ENCODE peak calls at places on chromosomes 3 and 15, in four cellular contexts. K is A549, P is K562, E is HepG2. D is an unnamed sample.

GRCh38 chr15:67515090-67515489 is 5.8 kb upstream of the C15orf61 start:
- DNase-seq in K (no peak), P (no peak), E (no peak), D (no peak)

GRCh38 chr3:184373422-184373821 is 4.6 kb downstream of the THPO start:
- DNase-seq in K (no peak), P (no peak), E (no peak), D (no peak)

GRCh38 chr15:74635228-74635627 is 19.6 kb downstream of the CLK3 start:
- DNase-seq in K (peak), P (peak), E (peak), D (peak)

GRCh38 chr3:187406927-187407326 is 38.7 kb downstream of the RTP4 start:
- DNase-seq in K (no peak), P (no peak), E (no peak), D (no peak)

GRCh38 chr3:180188512-180189309 is 152.0 kb upstream of the PEX5L start:
- DNase-seq in K (no peak), P (no peak), E (no peak), D (no peak)

GRCh38 chr3:113746955-113747718 is at the start of gene ATP6V1A:
- DNase-seq in K (peak), P (peak), E (peak), D (peak)

GRCh38 chr3:115401891-115402501 is 221.3 kb upstream of the GAP43 start:
- DNase-seq in K (peak), P (no peak), E (no peak), D (no peak)

GRCh38 chr3:120682095-120682681 is at the start of gene HGD:
- DNase-seq in K (peak), P (no peak), E (peak), D (no peak)

GRCh38 chr15:85639752-85640381 is 154.9 kb downstream of the KLHL25 start:
- DNase-seq in K (no peak), P (no peak), E (no peak), D (no peak)

GRCh38 chr3:51375136-51375535 is 10.0 kb upstream of the MANF start:
- DNase-seq in K (no peak), P (no peak), E (no peak), D (no peak)

GRCh38 chr15:99578809-99579208 is 13.0 kb downstream of the MEF2A start:
- DNase-seq in K (no peak), P (no peak), E (no peak), D (no peak)

GRCh38 chr3:38190481-38190881 is 25.1 kb downstream of the OXSR1 start:
- DNase-seq in K (no peak), P (no peak), E (no peak), D (no peak)

GRCh38 chr3:58629629-58630028 is 36.9 kb downstream of the FAM3D start:
- DNase-seq in K (no peak), P (no peak), E (no peak), D (no peak)

GRCh38 chr3:58626841-58627579 is 39.6 kb downstream of the FAM3D start:
- DNase-seq in K (no peak), P (no peak), E (no peak), D (no peak)

GRCh38 chr3:58628823-58629562 is 37.6 kb downstream of the FAM3D start:
- DNase-seq in K (no peak), P (no peak), E (peak), D (no peak)

GRCh38 chr3:58627580-58627894 is 39.0 kb downstream of the FAM3D start:
- DNase-seq in K (no peak), P (no peak), E (no peak), D (no peak)

GRCh38 chr3:58627941-58628340 is 38.6 kb downstream of the FAM3D start:
- DNase-seq in K (no peak), P (no peak), E (no peak), D (no peak)
- TF ChIP-seq HMGXB4 in K (no peak), P (no peak), E (no peak), D (no peak)

GRCh38 chr15:63050737-63051700 is 8.5 kb downstream of the TPM1 start:
- DNase-seq in K (peak), P (no peak), E (peak), D (no peak)
- TF ChIP-seq HMGXB4 in K (peak), P (no peak), E (no peak), D (no peak)

GRCh38 chr15:25372298-25372697 is 66.5 kb downstream of the UBE3A start:
- DNase-seq in K (no peak), P (no peak), E (no peak), D (no peak)

GRCh38 chr15:25368855-25369254 is 70.0 kb downstream of the UBE3A start:
- DNase-seq in K (no peak), P (no peak), E (no peak), D (no peak)

GRCh38 chr15:25378501-25378901 is 60.3 kb downstream of the UBE3A start:
- DNase-seq in K (no peak), P (no peak), E (no peak), D (no peak)

GRCh38 chr15:25375557-25375956 is 63.3 kb downstream of the UBE3A start:
- DNase-seq in K (no peak), P (no peak), E (peak), D (no peak)

DNA sequence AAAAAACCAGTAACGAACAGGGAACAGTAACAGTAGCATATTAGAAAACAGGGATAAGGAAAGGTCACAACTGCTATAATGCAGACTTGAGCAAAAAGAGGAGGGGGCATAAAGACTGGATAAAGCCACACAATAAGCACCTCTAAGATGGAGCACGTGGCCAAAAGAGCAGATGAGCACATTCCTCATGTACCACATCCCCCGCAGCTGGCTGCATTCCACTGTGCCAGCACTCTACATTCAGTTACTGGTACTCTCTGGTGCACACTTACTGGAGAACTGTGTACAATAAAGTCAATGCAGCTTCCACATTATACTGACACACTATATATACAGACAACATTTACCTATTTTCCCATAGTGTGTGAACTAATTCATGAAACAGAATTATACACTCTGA is 64.7 kb downstream of the UBE3A start:
- DNase-seq in K (no peak), P (no peak), E (no peak), D (no peak)
- TF ChIP-seq HMGXB4 in K (no peak), P (no peak), E (no peak), D (no peak)

GRCh38 chr3:107377151-107377550 is at the start of gene CCDC54:
- DNase-seq in K (peak), P (no peak), E (no peak), D (no peak)
- TF ChIP-seq HMGXB4 in K (no peak), P (no peak), E (no peak), D (no peak)

GRCh38 chr3:129485681-129486056 is 42.8 kb upstream of the RHO start:
- DNase-seq in K (no peak), P (no peak), E (no peak), D (no peak)
- TF ChIP-seq HMGXB4 in K (no peak), P (no peak), E (no peak), D (no peak)

GRCh38 chr15:69093127-69093526 is 67.3 kb upstream of the GLCE start:
- DNase-seq in K (peak), P (peak), E (no peak), D (peak)

GRCh38 chr15:69095280-69095679 is 65.2 kb upstream of the GLCE start:
- DNase-seq in K (no peak), P (no peak), E (no peak), D (no peak)

GRCh38 chr15:69096197-69096596 is 64.2 kb upstream of the GLCE start:
- DNase-seq in K (no peak), P (no peak), E (no peak), D (no peak)

GRCh38 chr15:69093614-69094013 is 66.8 kb upstream of the GLCE start:
- DNase-seq in K (no peak), P (no peak), E (no peak), D (no peak)

DNA sequence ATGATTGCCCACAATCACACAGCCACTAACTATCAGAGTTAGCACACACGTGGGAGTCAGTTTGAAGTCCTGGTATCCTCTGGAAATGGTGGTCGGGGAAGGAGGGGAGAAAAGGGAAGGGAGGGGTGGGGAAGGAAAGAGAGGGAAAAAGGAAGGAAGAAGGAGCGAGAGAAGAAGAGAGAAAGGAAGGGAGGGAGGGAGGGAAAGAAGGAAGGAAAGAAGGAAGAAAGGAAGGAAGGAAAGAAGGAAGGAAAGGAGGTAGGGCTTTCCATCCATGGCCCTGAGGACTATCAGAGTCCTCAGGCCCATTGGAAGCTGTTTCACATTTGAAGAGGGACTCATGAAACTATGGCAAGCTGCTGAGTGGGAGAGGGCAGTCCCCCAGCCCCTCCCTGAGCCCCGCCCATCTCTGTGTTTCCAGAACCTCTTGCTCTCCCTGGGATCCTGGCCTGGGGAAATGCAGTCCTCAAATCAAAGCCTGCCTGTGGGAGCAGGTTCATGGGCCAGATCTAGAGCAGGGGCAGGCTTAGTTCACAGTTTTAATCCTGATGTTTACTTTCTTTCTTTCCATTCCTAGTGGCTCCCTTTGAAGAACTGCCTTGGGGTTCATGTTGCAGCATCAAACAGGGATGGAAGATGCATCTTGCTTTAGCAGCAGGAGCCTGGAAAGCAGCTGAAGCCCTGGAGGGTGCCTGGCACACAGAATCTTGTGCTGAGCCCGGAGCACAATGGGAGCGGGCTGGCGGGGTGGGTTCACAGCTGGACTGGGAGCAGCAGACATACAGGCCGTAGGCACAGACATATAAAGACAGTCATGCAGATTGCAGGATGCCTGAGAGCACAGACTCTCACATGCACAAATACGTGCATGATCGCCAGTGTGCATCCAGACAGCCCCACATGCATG is 66.1 kb upstream of the GLCE start:
- DNase-seq in K (no peak), P (no peak), E (no peak), D (no peak)
- TF ChIP-seq HMGXB4 in K (no peak), P (no peak), E (no peak), D (no peak)

DNA sequence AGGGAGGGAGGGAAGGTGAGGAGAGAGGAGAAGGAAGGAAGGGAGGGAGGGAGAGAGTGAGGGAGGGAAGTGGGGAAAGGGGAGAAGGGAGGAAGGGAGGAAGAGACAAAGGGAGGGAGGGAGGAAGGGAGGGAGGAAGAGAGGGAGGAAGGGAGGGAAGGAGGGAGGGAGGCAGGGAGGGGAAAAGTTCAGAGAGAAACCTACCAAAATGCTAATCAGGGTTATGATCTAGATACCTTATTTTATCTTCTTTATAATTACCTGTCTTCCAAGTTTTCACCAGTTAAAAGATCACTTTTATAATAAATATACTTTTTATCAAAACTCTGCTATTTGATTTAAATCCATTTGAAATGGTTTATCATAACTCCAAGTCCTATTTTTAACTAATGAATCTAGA is 44.4 kb downstream of the FAM174B start:
- DNase-seq in K (no peak), P (no peak), E (no peak), D (no peak)
- TF ChIP-seq HMGXB4 in K (no peak), P (no peak), E (no peak), D (no peak)

GRCh38 chr3:124887177-124887995 is at the start of gene ITGB5:
- DNase-seq in K (peak), P (peak), E (peak), D (peak)

GRCh38 chr3:124888482-124889441 is 1.6 kb upstream of the ITGB5 start:
- DNase-seq in K (no peak), P (no peak), E (no peak), D (no peak)

GRCh38 chr3:124885466-124886167 is 1.5 kb downstream of the ITGB5 start:
- DNase-seq in K (peak), P (no peak), E (no peak), D (no peak)

GRCh38 chr3:124887996-124888298 is 782 bp upstream of the ITGB5 start:
- DNase-seq in K (no peak), P (no peak), E (no peak), D (no peak)

GRCh38 chr3:124886168-124887051 is 755 bp downstream of the ITGB5 start:
- DNase-seq in K (peak), P (peak), E (peak), D (peak)
- TF ChIP-seq HMGXB4 in K (no peak), P (no peak), E (peak), D (peak)

GRCh38 chr3:149245738-149246451 is 24.3 kb upstream of the CP start:
- DNase-seq in K (peak), P (no peak), E (peak), D (no peak)
- TF ChIP-seq HMGXB4 in K (no peak), P (no peak), E (no peak), D (no peak)

DNA sequence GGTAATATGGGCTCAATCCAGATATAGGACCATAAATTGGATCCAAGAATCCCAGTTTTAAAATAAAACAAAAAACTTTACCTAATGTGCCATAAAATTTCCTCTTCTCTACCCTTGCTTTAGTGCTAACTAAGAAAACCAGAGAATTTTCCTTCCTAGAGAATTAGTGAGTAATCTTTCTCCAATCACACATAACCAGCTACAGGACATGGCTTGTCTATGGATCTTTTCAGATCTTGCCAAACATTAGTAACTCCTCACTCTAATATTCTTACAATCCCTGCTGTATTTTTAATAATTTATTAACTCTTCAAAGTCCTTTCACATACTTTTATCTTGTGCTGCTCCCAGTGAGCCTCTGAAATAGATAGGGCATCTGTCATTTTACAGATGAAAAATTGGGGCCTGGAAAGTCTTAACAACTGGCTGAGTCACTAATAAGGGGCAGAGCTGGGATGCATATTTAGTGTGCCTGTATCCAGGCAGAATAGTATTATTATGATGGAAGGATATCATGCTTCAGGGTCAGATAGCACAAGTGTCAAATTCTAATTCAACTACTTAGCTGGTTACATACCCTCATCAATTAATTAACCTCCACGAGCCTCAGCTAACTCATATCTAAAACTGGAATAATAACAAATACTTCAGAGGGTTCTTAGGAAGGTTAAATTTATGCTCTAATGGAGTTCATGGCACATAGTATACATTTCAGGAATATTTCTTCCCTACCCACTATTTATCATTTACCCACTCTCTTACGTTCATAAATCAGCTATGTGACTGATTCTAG is 5.6 kb downstream of the ZBED2 start:
- DNase-seq in K (peak), P (no peak), E (no peak), D (no peak)
- TF ChIP-seq HMGXB4 in K (no peak), P (no peak), E (no peak), D (no peak)